ENCODE peak calls at places on chromosomes 1 and 21, in four cellular contexts. E, I, W and S are unnamed samples. For H3K27me3, the result is how much of the 10 kb centered on the place peaks cover.

GRCh38 chr1:12343823-12344487 is 114.1 kb downstream of the VPS13D start:
- DNase-seq in E (no peak), I (no peak), W (no peak), S (no peak)

GRCh38 chr1:8022395-8023286 is 3.5 kb downstream of the ERRFI1 start:
- DNase-seq in E (no peak), I (no peak), W (no peak), S (no peak)

GRCh38 chr1:247293047-247293446 is 37.2 kb downstream of the VN1R5 start:
- DNase-seq in E (no peak), I (no peak), W (no peak), S (no peak)

GRCh38 chr1:179228783-179229213 is 679 bp downstream of the ABL2 start:
- DNase-seq in E (peak), I (no peak), W (peak), S (no peak)

GRCh38 chr1:199700551-199700950 is 327.0 kb upstream of the NR5A2 start:
- DNase-seq in E (no peak), I (no peak), W (no peak), S (no peak)

GRCh38 chr1:206941766-206942418 is 4.4 kb downstream of the PIGR start:
- DNase-seq in E (no peak), I (no peak), W (peak), S (no peak)

GRCh38 chr1:7648761-7649384 is 122.2 kb upstream of the VAMP3 start:
- DNase-seq in E (peak), I (peak), W (peak), S (no peak)

GRCh38 chr1:244989813-244990212 is 125.5 kb upstream of the HNRNPU start:
- DNase-seq in E (no peak), I (no peak), W (no peak), S (no peak)

GRCh38 chr1:200346744-200347143 is 63.1 kb downstream of the ZNF281 start:
- DNase-seq in E (no peak), I (no peak), W (no peak), S (no peak)

GRCh38 chr1:241270016-241270415 is 87.0 kb downstream of the RGS7 start:
- DNase-seq in E (no peak), I (no peak), W (no peak), S (no peak)

GRCh38 chr1:193406901-193407300 is 220.5 kb upstream of the B3GALT2 start:
- DNase-seq in E (no peak), I (no peak), W (no peak), S (no peak)

GRCh38 chr1:2543543-2544092 is 12.6 kb upstream of the TNFRSF14 start:
- DNase-seq in E (no peak), I (no peak), W (peak), S (peak)

GRCh38 chr1:14421977-14422609 is 176.4 kb upstream of the KAZN start:
- DNase-seq in E (no peak), I (no peak), W (no peak), S (no peak)

GRCh38 chr1:11768821-11769220 is 6.8 kb downstream of the C1orf167 start:
- DNase-seq in E (no peak), I (no peak), W (no peak), S (no peak)

GRCh38 chr1:178011101-178011828 is 41.4 kb upstream of the SEC16B start:
- DNase-seq in E (no peak), I (no peak), W (no peak), S (no peak)

GRCh38 chr1:157103283-157103682 is 3.7 kb upstream of the ETV3L start:
- DNase-seq in E (no peak), I (no peak), W (no peak), S (no peak)

GRCh38 chr1:85450832-85451231 is 14.1 kb downstream of the DDAH1 start:
- DNase-seq in E (no peak), I (no peak), W (no peak), S (no peak)

DNA sequence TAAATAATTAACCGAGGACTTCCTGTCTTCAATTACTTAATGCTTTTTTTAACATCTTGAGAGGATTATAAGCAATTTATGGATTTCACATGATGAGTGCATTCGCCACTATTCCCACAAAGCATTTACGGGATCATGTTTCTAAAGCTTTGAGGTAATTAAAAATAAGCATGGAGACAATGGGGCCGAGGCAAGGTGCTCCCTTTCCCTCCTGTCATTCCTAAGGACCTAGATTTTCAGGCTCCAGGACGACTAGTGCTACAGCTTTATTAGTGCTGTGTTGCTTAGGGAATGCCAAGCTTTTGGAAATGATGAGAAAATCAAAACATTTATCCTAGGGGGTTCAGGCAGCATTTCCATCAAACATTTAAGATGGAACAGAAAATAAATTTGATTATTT is 209.2 kb downstream of the KCTD3 start:
- DNase-seq in E (no peak), I (no peak), W (no peak), S (no peak)
- H3K4me3 ChIP-seq in E (no peak), I (no peak), W (no peak), S (no peak)

DNA sequence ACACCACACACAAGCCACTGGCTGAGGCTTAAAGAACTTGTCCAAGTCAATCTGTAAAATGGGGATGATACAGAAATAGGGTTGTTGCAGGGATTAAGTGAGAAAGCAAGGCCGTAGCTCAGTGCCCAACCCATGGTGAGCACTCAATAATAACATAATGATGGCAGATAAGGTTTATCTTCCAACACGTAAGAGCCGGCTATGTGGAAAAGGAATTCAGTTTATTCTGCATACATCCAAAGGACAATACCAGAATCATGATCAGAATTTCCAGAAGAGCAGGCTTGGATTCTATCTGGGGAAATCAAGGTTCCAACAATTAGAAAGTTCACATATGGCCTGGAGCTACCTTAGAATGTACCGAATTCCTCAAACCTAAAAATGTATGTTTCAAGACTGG is 4.6 kb downstream of the TMPRSS2 start:
- DNase-seq in E (no peak), I (no peak), W (no peak), S (no peak)
- H3K27me3 ChIP-seq in E (under half), I (under half), W (under half), S (under half)

GRCh38 chr21:32119389-32119788 is 159.5 kb downstream of the MIS18A start:
- DNase-seq in E (no peak), I (no peak), W (no peak), S (no peak)
- H3K4me3 ChIP-seq in E (no peak), I (no peak), W (no peak), S (no peak)

GRCh38 chr1:29687601-29688244 is 451.4 kb downstream of the PTPRU start:
- DNase-seq in E (no peak), I (no peak), W (no peak), S (no peak)
- H3K27me3 ChIP-seq in E (under half), I (under half), W (under half), S (under half)

GRCh38 chr1:3708696-3709246 is 43.5 kb upstream of the CCDC27 start:
- DNase-seq in E (peak), I (no peak), W (no peak), S (no peak)
- H3K4me3 ChIP-seq in E (peak), I (no peak), W (no peak), S (no peak)

DNA sequence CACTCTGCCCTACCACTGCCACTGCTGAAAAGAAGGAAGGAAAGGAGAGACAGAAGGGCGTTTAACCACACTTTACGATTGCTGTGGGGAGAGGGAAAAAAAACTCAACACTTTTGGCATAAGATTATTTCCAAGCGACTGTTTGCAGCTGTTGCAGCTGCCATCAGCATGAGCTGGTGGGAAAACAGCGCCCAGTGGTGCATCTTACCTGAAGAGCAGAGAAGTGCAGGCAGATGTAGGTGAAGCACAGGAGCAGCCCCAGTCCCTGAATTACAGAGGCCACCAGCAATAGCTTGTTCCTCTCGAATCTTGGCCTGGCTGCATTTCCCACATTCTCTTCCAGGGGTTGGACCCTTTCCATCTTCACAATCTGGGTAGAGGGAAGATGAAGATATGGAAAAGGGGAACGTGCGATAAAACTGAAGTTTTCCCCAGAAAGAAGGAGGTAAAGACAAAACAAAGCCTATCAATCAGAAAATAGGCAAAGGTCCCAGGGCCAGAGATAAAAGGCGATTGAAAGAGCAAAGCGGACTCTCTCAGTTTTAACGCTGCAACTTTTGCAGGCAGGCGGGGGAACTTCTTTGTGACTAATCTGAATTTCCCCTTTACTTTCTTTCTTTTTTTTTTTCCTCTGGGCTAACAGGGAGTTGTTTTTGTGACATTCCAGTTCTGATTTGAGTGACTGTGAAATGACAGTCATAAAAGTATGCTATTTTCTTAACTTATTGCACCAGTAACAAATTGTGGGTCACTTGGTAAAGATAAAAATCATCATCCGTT is at the start of gene TNFSF4:
- DNase-seq in E (no peak), I (no peak), W (no peak), S (no peak)
- H3K27me3 ChIP-seq in E (under half), I (under half), W (under half), S (under half)

GRCh38 chr1:151831605-151832004 is at the start of gene RORC:
- DNase-seq in E (peak), I (no peak), W (peak), S (no peak)

GRCh38 chr1:151834239-151834638 is 2.6 kb upstream of the RORC start:
- DNase-seq in E (no peak), I (no peak), W (no peak), S (no peak)

GRCh38 chr1:151831256-151831591 is 378 bp downstream of the RORC start:
- DNase-seq in E (no peak), I (no peak), W (no peak), S (no peak)

GRCh38 chr1:151833172-151833571 is 1.6 kb upstream of the RORC start:
- DNase-seq in E (no peak), I (no peak), W (no peak), S (no peak)

GRCh38 chr1:151832318-151832984 is 849 bp upstream of the RORC start:
- DNase-seq in E (peak), I (no peak), W (peak), S (no peak)
- H3K4me3 ChIP-seq in E (peak), I (no peak), W (peak), S (no peak)

GRCh38 chr21:40845621-40846020 is 1.3 kb downstream of the DSCAM start:
- DNase-seq in E (no peak), I (no peak), W (no peak), S (no peak)
- H3K27me3 ChIP-seq in E (under half), I (under half), W (under half), S (under half)